ENCODE peak calls at places on chromosomes 12 and 14, in five cellular contexts. One of them, this sample, is unnamed.

GRCh38 chr12:79223761-79224160 is 359.2 kb downstream of the SYT1 start:
- DNase-seq in HCT116: no peak
- DNase-seq in endothelial cell of umbilical vein: no peak
- DNase-seq in GM12878: no peak
- DNase-seq in HepG2: no peak
- DNase-seq in this sample: no peak

GRCh38 chr12:7125632-7126227 is 3.0 kb downstream of the RBP5 start:
- DNase-seq in HCT116: no peak
- DNase-seq in endothelial cell of umbilical vein: no peak
- DNase-seq in GM12878: no peak
- DNase-seq in HepG2: no peak
- DNase-seq in this sample: no peak

GRCh38 chr14:83217492-83217891 is 1683.8 kb upstream of the SEL1L start:
- DNase-seq in HCT116: no peak
- DNase-seq in endothelial cell of umbilical vein: no peak
- DNase-seq in GM12878: no peak
- DNase-seq in HepG2: no peak
- DNase-seq in this sample: no peak

GRCh38 chr12:105876426-105876927 is 262.3 kb downstream of the NUAK1 start:
- DNase-seq in HCT116: no peak
- DNase-seq in endothelial cell of umbilical vein: no peak
- DNase-seq in GM12878: no peak
- DNase-seq in HepG2: no peak
- DNase-seq in this sample: no peak

GRCh38 chr12:89899651-89900050 is 191.0 kb upstream of the ATP2B1 start:
- DNase-seq in HCT116: no peak
- DNase-seq in endothelial cell of umbilical vein: no peak
- DNase-seq in GM12878: no peak
- DNase-seq in HepG2: no peak
- DNase-seq in this sample: no peak

GRCh38 chr14:56175773-56176172 is 57.6 kb downstream of the PELI2 start:
- DNase-seq in HCT116: no peak
- DNase-seq in endothelial cell of umbilical vein: no peak
- DNase-seq in GM12878: no peak
- DNase-seq in HepG2: no peak
- DNase-seq in this sample: no peak

GRCh38 chr14:33566082-33566481 is 384.8 kb downstream of the EGLN3 start:
- DNase-seq in HCT116: no peak
- DNase-seq in endothelial cell of umbilical vein: no peak
- DNase-seq in GM12878: no peak
- DNase-seq in HepG2: no peak
- DNase-seq in this sample: no peak

GRCh38 chr12:19211802-19212201 is 82.3 kb downstream of the PLEKHA5 start:
- DNase-seq in HCT116: no peak
- DNase-seq in endothelial cell of umbilical vein: no peak
- DNase-seq in GM12878: no peak
- DNase-seq in HepG2: no peak
- DNase-seq in this sample: no peak

GRCh38 chr14:23227566-23227965 is 10.2 kb upstream of the RNF212B start:
- DNase-seq in HCT116: no peak
- DNase-seq in endothelial cell of umbilical vein: no peak
- DNase-seq in GM12878: no peak
- DNase-seq in HepG2: no peak
- DNase-seq in this sample: no peak

GRCh38 chr12:27667540-27667939 is 28.7 kb upstream of the REP15 start:
- DNase-seq in HCT116: no peak
- DNase-seq in endothelial cell of umbilical vein: no peak
- DNase-seq in GM12878: no peak
- DNase-seq in HepG2: no peak
- DNase-seq in this sample: no peak

GRCh38 chr12:57837779-57838562 is 8.6 kb downstream of the CTDSP2 start:
- DNase-seq in HCT116: no peak
- DNase-seq in endothelial cell of umbilical vein: peak; percentile 70
- DNase-seq in GM12878: no peak
- DNase-seq in HepG2: no peak
- DNase-seq in this sample: peak; percentile 22

GRCh38 chr12:45989277-45989856 is 1.0 kb downstream of the SCAF11 start:
- DNase-seq in HCT116: peak; percentile 28
- DNase-seq in endothelial cell of umbilical vein: no peak
- DNase-seq in GM12878: no peak
- DNase-seq in HepG2: no peak
- DNase-seq in this sample: no peak
- TF ChIP-seq POLR2AphosphoS5 in HCT116: no peak
- TF ChIP-seq POLR2AphosphoS5 in endothelial cell of umbilical vein: no peak
- TF ChIP-seq POLR2AphosphoS5 in GM12878: no peak
- TF ChIP-seq POLR2AphosphoS5 in HepG2: no peak
- TF ChIP-seq POLR2AphosphoS5 in this sample: no peak

DNA sequence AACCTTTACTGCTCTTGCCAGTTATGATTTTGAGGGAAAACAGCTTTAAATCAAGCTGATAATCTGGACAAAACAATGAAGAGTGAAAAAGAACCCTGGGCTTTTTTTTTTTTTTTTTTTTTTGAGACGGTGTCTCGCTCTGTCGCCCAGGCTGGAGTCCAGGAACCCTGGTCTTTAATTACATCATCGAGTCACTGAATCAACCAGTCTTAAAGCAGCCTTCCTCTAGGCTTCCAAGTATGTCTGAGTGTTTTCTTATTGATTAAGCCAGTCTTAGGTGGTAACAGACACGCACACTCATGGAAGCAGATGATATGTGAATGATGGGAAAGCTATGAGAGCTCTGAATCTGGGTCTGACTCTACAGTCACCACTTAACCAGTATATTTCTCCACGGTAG is 5.9 kb upstream of the VCPKMT start:
- DNase-seq in HCT116: no peak
- DNase-seq in endothelial cell of umbilical vein: no peak
- DNase-seq in GM12878: no peak
- DNase-seq in HepG2: no peak
- DNase-seq in this sample: no peak
- H3K9ac ChIP-seq in HCT116: no peak overlapping the region
- H3K9ac ChIP-seq in endothelial cell of umbilical vein: no peak overlapping the region
- H3K9ac ChIP-seq in GM12878: no peak overlapping the region
- H3K9ac ChIP-seq in HepG2: no peak overlapping the region
- H3K9ac ChIP-seq in this sample: no peak overlapping the region

GRCh38 chr12:124761876-124762275 is 101.8 kb downstream of the SCARB1 start:
- DNase-seq in HCT116: no peak
- DNase-seq in endothelial cell of umbilical vein: no peak
- DNase-seq in GM12878: no peak
- DNase-seq in HepG2: no peak
- DNase-seq in this sample: no peak

GRCh38 chr12:124762384-124762783 is 101.3 kb downstream of the SCARB1 start:
- DNase-seq in HCT116: no peak
- DNase-seq in endothelial cell of umbilical vein: no peak
- DNase-seq in GM12878: no peak
- DNase-seq in HepG2: no peak
- DNase-seq in this sample: no peak

GRCh38 chr12:124759841-124760508 is 103.7 kb downstream of the SCARB1 start:
- DNase-seq in HCT116: no peak
- DNase-seq in endothelial cell of umbilical vein: no peak
- DNase-seq in GM12878: no peak
- DNase-seq in HepG2: no peak
- DNase-seq in this sample: no peak

GRCh38 chr12:124761056-124761455 is 102.6 kb downstream of the SCARB1 start:
- DNase-seq in HCT116: no peak
- DNase-seq in endothelial cell of umbilical vein: no peak
- DNase-seq in GM12878: no peak
- DNase-seq in HepG2: no peak
- DNase-seq in this sample: no peak

DNA sequence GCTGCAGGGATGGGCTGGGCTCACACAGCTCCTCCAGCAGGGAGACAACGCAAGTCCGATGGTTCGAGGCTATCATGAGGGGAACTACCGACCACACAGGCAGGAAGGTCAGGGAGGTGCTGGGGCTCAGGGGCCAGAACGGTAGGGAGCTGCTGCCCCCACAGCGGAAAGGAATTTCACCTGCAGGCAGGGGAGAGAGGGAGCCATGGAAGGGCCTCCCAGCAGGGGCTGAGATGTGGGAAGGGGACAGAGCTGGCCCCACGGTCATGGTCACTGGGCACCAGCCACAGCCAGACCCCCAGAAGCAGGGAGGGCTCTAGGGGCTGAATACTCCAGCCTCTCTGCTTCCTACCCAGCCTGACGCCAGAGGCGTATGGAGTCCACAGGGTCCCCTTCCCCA is 103.1 kb downstream of the SCARB1 start:
- DNase-seq in HCT116: no peak
- DNase-seq in endothelial cell of umbilical vein: no peak
- DNase-seq in GM12878: no peak
- DNase-seq in HepG2: no peak
- DNase-seq in this sample: no peak
- TF ChIP-seq POLR2AphosphoS5 in HCT116: no peak
- TF ChIP-seq POLR2AphosphoS5 in endothelial cell of umbilical vein: no peak
- TF ChIP-seq POLR2AphosphoS5 in GM12878: no peak
- TF ChIP-seq POLR2AphosphoS5 in HepG2: no peak
- TF ChIP-seq POLR2AphosphoS5 in this sample: no peak

GRCh38 chr12:15701721-15702156 is 87.4 kb downstream of the EPS8 start:
- DNase-seq in HCT116: no peak
- DNase-seq in endothelial cell of umbilical vein: peak; percentile 88
- DNase-seq in GM12878: no peak
- DNase-seq in HepG2: no peak
- DNase-seq in this sample: no peak

GRCh38 chr12:15700595-15700994 is 88.6 kb downstream of the EPS8 start:
- DNase-seq in HCT116: peak; percentile 85
- DNase-seq in endothelial cell of umbilical vein: peak; percentile 93
- DNase-seq in GM12878: peak; percentile 46
- DNase-seq in HepG2: no peak
- DNase-seq in this sample: no peak

GRCh38 chr12:15699886-15700285 is 89.3 kb downstream of the EPS8 start:
- DNase-seq in HCT116: no peak
- DNase-seq in endothelial cell of umbilical vein: peak; percentile 15
- DNase-seq in GM12878: no peak
- DNase-seq in HepG2: no peak
- DNase-seq in this sample: no peak

GRCh38 chr12:15698377-15698867 is 90.8 kb downstream of the EPS8 start:
- DNase-seq in HCT116: no peak
- DNase-seq in endothelial cell of umbilical vein: peak; percentile 55
- DNase-seq in GM12878: no peak
- DNase-seq in HepG2: no peak
- DNase-seq in this sample: no peak

GRCh38 chr12:15701212-15701611 is 88.0 kb downstream of the EPS8 start:
- DNase-seq in HCT116: no peak
- DNase-seq in endothelial cell of umbilical vein: peak; percentile 83
- DNase-seq in GM12878: no peak
- DNase-seq in HepG2: no peak
- DNase-seq in this sample: no peak
- H3K9ac ChIP-seq in HCT116: peak overlapping the region; percentile 61
- H3K9ac ChIP-seq in endothelial cell of umbilical vein: peak overlapping the region; percentile 68
- H3K9ac ChIP-seq in GM12878: no peak overlapping the region
- H3K9ac ChIP-seq in HepG2: no peak overlapping the region
- H3K9ac ChIP-seq in this sample: no peak overlapping the region

This sample was measured in SK-N-MC.